ENCODE peak calls at places on chromosomes 11 and 22, in four cellular contexts. X, L, H and Q are unnamed samples.

GRCh38 chr11:67053896-67054850 is 2.5 kb upstream of the RHOD start:
- DNase-seq in X (peak), L (peak), H (peak), Q (peak)

GRCh38 chr11:1494650-1495049 is 8.1 kb upstream of the MOB2 start:
- DNase-seq in X (no peak), H (no peak), L (no peak), Q (no peak)

GRCh38 chr11:124481365-124482323 is 36.1 kb upstream of the OR8B8 start:
- DNase-seq in H (peak), L (peak), X (no peak), Q (peak)

GRCh38 chr11:79512706-79513469 is 72.1 kb upstream of the TENM4 start:
- DNase-seq in H (no peak), X (no peak), L (no peak), Q (no peak)

GRCh38 chr11:63993100-63993499 is 6.9 kb downstream of the OTUB1 start:
- DNase-seq in X (no peak), L (no peak), H (no peak), Q (no peak)

GRCh38 chr11:113448311-113448666 is 26.9 kb downstream of the DRD2 start:
- DNase-seq in X (no peak), L (no peak), H (no peak), Q (no peak)

GRCh38 chr11:133082851-133083488 is 449.3 kb downstream of the OPCML start:
- DNase-seq in X (peak), H (peak), L (peak), Q (peak)

GRCh38 chr11:36426226-36426848 is 83.7 kb downstream of the TRAF6 start:
- DNase-seq in H (no peak), X (no peak), L (no peak), Q (no peak)

GRCh38 chr11:2687782-2688191 is 12.0 kb downstream of the KCNQ1OT1 start:
- DNase-seq in X (peak), H (no peak), L (no peak), Q (no peak)

GRCh38 chr11:130580372-130580771 is 131.9 kb downstream of the ADAMTS15 start:
- DNase-seq in H (peak), L (peak), X (no peak), Q (peak)

GRCh38 chr11:36016263-36016662 is 72.4 kb downstream of the LDLRAD3 start:
- DNase-seq in L (peak), X (no peak), H (peak), Q (peak)

GRCh38 chr11:33957304-33957917 is 65.5 kb upstream of the LMO2 start:
- DNase-seq in L (no peak), H (no peak), X (no peak), Q (no peak)

GRCh38 chr11:2761131-2762030 is 61.6 kb upstream of the KCNQ1OT1 start:
- DNase-seq in H (no peak), L (no peak), X (no peak), Q (no peak)

GRCh38 chr22:44309647-44310046 is 3.1 kb downstream of the SHISAL1 start:
- DNase-seq in L (peak), H (peak), X (no peak), Q (peak)

GRCh38 chr11:121930004-121930965 is 185.7 kb downstream of the BLID start:
- DNase-seq in X (no peak), L (peak), H (peak), Q (peak)

GRCh38 chr11:110565690-110566336 is 136.1 kb downstream of the FDX1 start:
- DNase-seq in L (no peak), H (peak), X (no peak), Q (no peak)

GRCh38 chr11:64712430-64713030 is 10.5 kb downstream of the NRXN2 start:
- DNase-seq in L (no peak), H (no peak), X (no peak), Q (no peak)

GRCh38 chr11:17609536-17610401 is 62.7 kb downstream of the OTOG start:
- DNase-seq in L (no peak), H (no peak), X (peak), Q (no peak)

GRCh38 chr22:37918149-37918548 is 12.1 kb downstream of the MICALL1 start:
- DNase-seq in L (no peak), H (no peak), X (no peak), Q (no peak)

GRCh38 chr11:80365980-80366379 is 925.1 kb upstream of the TENM4 start:
- DNase-seq in H (no peak), X (no peak), L (no peak), Q (no peak)

GRCh38 chr22:25353516-25354445 is 134.3 kb downstream of the CRYBB2 start:
- DNase-seq in L (no peak), X (no peak), H (no peak), Q (no peak)
- H3K4me3 ChIP-seq in L (no peak), X (no peak), H (no peak), Q (no peak)

GRCh38 chr11:32438883-32439487 is 3.6 kb upstream of the WT1 start:
- DNase-seq in X (no peak), H (peak), L (peak), Q (no peak)
- H3K4me3 ChIP-seq in X (no peak), H (peak), L (peak), Q (no peak)

GRCh38 chr11:14249121-14249963 is 109.6 kb downstream of the RRAS2 start:
- DNase-seq in L (peak), X (peak), H (peak), Q (peak)
- H3K4me3 ChIP-seq in L (no peak), X (no peak), H (no peak), Q (no peak)

GRCh38 chr11:134746609-134747008 is 334.6 kb upstream of the B3GAT1 start:
- DNase-seq in X (no peak), H (no peak), L (no peak), Q (no peak)
- H3K4me3 ChIP-seq in X (no peak), H (no peak), L (no peak), Q (no peak)

GRCh38 chr22:41563051-41563711 is 2.4 kb downstream of the CSDC2 start:
- DNase-seq in L (peak), H (peak), X (no peak), Q (peak)
- H3K4me3 ChIP-seq in L (no peak), H (no peak), X (no peak), Q (no peak)

DNA sequence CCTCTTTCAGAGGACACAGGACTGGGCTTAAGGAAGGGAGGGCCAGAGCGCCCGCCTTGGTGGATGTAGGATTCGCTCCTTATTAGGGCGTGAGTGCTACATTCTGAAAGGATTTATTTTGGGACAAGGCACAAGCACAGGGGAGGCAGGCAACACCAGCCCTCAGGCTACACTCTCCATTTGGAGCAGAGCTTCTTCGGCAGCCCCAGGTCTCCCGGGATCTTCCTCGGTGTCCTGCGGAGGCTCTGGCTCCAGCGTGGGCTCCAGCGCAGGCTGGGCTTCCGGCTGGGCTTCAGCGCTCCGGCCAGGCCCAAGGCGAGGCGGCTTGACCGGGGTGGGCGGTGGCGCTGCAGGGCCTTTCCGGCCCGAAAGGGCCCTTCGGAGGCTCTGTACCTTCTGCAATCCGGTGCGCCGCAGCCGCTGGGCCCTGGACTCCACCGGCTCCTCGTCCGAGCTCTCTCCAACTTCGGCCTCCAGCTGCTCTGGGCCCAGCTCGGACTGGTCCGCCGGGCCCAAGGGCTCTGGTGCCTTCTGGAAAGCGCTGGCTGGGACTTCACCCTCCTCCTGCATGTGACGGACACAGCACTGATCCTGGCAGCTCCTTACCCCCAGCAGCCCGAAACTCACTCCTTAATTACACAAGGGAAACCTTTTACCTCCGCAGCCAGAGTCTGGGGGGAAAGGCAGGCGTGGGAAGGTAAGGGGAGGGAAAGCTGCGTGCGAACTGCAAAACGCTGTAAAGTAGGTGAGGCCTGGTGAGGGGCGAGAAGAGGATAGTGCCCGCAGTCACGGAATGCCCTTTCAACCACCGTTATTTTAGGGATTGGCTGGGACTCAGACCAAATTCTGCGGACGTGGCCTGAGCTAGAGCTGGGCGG is 1.1 kb downstream of the CAVIN3 start:
- DNase-seq in X (peak), L (peak), H (peak), Q (peak)
- H3K4me3 ChIP-seq in X (peak), L (peak), H (peak), Q (peak)

DNA sequence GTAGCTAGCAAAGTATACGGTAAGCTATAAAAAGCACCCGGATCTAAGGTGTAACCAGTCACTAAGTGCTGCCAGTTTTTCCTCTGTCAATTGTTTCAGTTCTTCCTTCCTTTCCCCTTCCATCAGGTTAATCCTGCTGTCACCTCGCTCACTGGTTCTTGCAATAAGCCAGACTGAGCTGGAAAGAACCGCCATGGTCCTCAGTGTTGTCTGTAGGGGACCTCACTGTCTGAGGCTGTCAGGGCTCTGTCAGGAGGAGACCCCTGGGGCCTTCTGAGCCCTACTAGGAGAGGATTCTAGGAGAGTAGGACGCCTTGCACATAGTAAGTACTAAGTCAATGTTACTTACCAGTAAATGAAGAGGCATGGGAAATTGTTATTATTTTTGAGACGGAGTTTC is 1.4 kb upstream of the TBC1D22A start:
- DNase-seq in H (no peak), L (no peak), X (no peak), Q (no peak)
- H3K4me3 ChIP-seq in H (no peak), L (no peak), X (peak), Q (peak)